ENCODE peak calls at places on chromosomes 3 and 15, in six cellular contexts. T is hippocampal formation; L is testis; C is iPS DF 6.9; E is activated effector memory CD4-positive, alpha-beta T cell treated with anti-CD3 and anti-CD28 coated beads, Interleukin-2, amount 50 U/mL, for 16 hours; S is dorsolateral prefrontal cortex. Z is an unnamed sample.

GRCh38 chr3:129688310-129688895 is 81.9 kb upstream of the PLXND1 start:
- DNase-seq in T (peak; percentile 91), S (peak; percentile 97), L (peak; percentile 91), E (no peak), C (peak; percentile 60), Z (peak; percentile 64)

GRCh38 chr15:69014454-69014853 is at the start of gene NOX5:
- DNase-seq in S (no peak), E (no peak), L (no peak), T (no peak), C (no peak), Z (no peak)

GRCh38 chr15:34799149-34799824 is 3.9 kb upstream of the ACTC1 start:
- DNase-seq in S (peak; percentile 35), E (no peak), C (no peak), L (peak; percentile 89), T (no peak), Z (no peak)

GRCh38 chr15:41281236-41281635 is 50.2 kb downstream of the CHP1 start:
- DNase-seq in S (no peak), L (no peak), C (no peak), E (no peak), T (no peak), Z (no peak)

GRCh38 chr15:99618941-99619411 is 53.2 kb downstream of the MEF2A start:
- DNase-seq in L (no peak), E (no peak), C (no peak), T (no peak), S (no peak), Z (no peak)

GRCh38 chr3:137259709-137260108 is 301.9 kb downstream of the IL20RB start:
- DNase-seq in C (no peak), E (no peak), L (no peak), S (no peak), T (no peak), Z (no peak)

GRCh38 chr3:45145681-45146614 is at the start of gene CDCP1:
- DNase-seq in S (no peak), L (no peak), E (no peak), C (peak; percentile 54), T (no peak), Z (no peak)

GRCh38 chr3:17583530-17583929 is 158.9 kb downstream of the TBC1D5 start:
- DNase-seq in T (no peak), E (no peak), L (no peak), C (no peak), S (no peak), Z (no peak)

GRCh38 chr3:141273700-141274410 is 42.2 kb downstream of the PXYLP1 start:
- DNase-seq in S (no peak), C (no peak), E (no peak), L (no peak), T (no peak), Z (no peak)

GRCh38 chr3:126548556-126549466 is 9.9 kb downstream of the C3orf22 start:
- DNase-seq in L (no peak), T (no peak), S (peak; percentile 16), E (peak; percentile 47), C (no peak), Z (no peak)

GRCh38 chr3:32840086-32840841 is 22.5 kb downstream of the TRIM71 start:
- DNase-seq in E (no peak), C (no peak), T (no peak), L (no peak), S (no peak), Z (no peak)

GRCh38 chr3:115836944-115837343 is 213.6 kb downstream of the GAP43 start:
- DNase-seq in L (no peak), T (peak; percentile 13), S (no peak), C (no peak), E (no peak), Z (no peak)

GRCh38 chr3:194158942-194159439 is 23.0 kb downstream of the HES1 start:
- DNase-seq in L (no peak), T (no peak), S (no peak), E (no peak), C (no peak), Z (no peak)

GRCh38 chr3:54891540-54891897 is 36.3 kb downstream of the LRTM1 start:
- DNase-seq in C (no peak), S (peak; percentile 45), T (peak; percentile 45), E (no peak), L (peak; percentile 93), Z (no peak)

GRCh38 chr3:118505784-118506183 is 528.9 kb downstream of the IGSF11 start:
- DNase-seq in L (no peak), C (no peak), E (no peak), T (no peak), S (no peak), Z (no peak)

GRCh38 chr3:134134698-134135415 is 105.1 kb upstream of the SLCO2A1 start:
- DNase-seq in E (no peak), C (no peak), L (no peak), T (no peak), S (no peak), Z (no peak)

GRCh38 chr15:59170295-59170881 is 36.3 kb upstream of the LDHAL6B start:
- DNase-seq in E (no peak), C (no peak), S (peak; percentile 35), T (peak; percentile 24), L (no peak), Z (peak; percentile 13)

GRCh38 chr3:50155891-50156290 is 767 bp downstream of the SEMA3F start:
- DNase-seq in E (no peak), T (no peak), L (no peak), C (no peak), S (no peak), Z (no peak)

GRCh38 chr3:195065142-195065863 is 205.7 kb downstream of the XXYLT1 start:
- DNase-seq in E (no peak), C (no peak), L (no peak), S (no peak), T (no peak), Z (no peak)

GRCh38 chr3:10398341-10398740 is 77.4 kb upstream of the SEC13 start:
- DNase-seq in E (no peak), T (no peak), S (no peak), L (no peak), C (no peak), Z (no peak)

GRCh38 chr15:63953524-63953923 is 92.8 kb downstream of the DAPK2 start:
- DNase-seq in E (no peak), S (no peak), T (no peak), L (no peak), C (no peak), Z (no peak)

GRCh38 chr15:82646250-82647044 is 716 bp downstream of the CPEB1 start:
- DNase-seq in E (no peak), C (no peak), S (no peak), T (no peak), L (peak; percentile 52), Z (no peak)

GRCh38 chr3:170766823-170767575 is 103.0 kb downstream of the RPL22L1 start:
- DNase-seq in C (no peak), T (no peak), E (no peak), L (no peak), S (no peak), Z (no peak)

Z was measured in caudate nucleus.